ENCODE peak calls at places on chromosome 20, in six cellular contexts. F is iPS DF 19.7, K is T-cell, M is amygdala, O is A172, H is lung. V is an unnamed sample.

GRCh38 chr20:3510110-3510509 is 39.3 kb downstream of the ATRN start:
- DNase-seq in M (no peak), H (no peak), F (no peak), K (no peak), O (no peak), V (no peak)

GRCh38 chr20:1567392-1568165 is 10.1 kb upstream of the SIRPD start:
- DNase-seq in O (peak), H (no peak), K (no peak), M (no peak), F (no peak), V (no peak)

GRCh38 chr20:23205656-23206055 is 119.5 kb upstream of the CD93 start:
- DNase-seq in F (no peak), H (peak), M (peak), O (no peak), K (no peak), V (no peak)

GRCh38 chr20:34891166-34892062 is 15.0 kb downstream of the ACSS2 start:
- DNase-seq in H (no peak), M (no peak), O (peak), K (no peak), F (no peak), V (no peak)

GRCh38 chr20:62699741-62700140 is 8.9 kb upstream of the NTSR1 start:
- DNase-seq in F (no peak), O (no peak), H (no peak), K (no peak), M (no peak), V (no peak)

GRCh38 chr20:9440891-9441290 is 73.5 kb upstream of the LAMP5 start:
- DNase-seq in H (no peak), O (no peak), F (no peak), K (no peak), M (no peak), V (no peak)

GRCh38 chr20:61817061-61817460 is 248.6 kb downstream of the TAF4 start:
- DNase-seq in M (no peak), O (no peak), H (no peak), K (no peak), F (no peak), V (no peak)

GRCh38 chr20:17538517-17539170 is 7.5 kb upstream of the BFSP1 start:
- DNase-seq in F (no peak), O (peak), M (no peak), K (no peak), H (no peak), V (no peak)

GRCh38 chr20:22863881-22864280 is 171.2 kb upstream of the SSTR4 start:
- DNase-seq in K (no peak), F (no peak), H (no peak), O (no peak), M (no peak), V (no peak)

GRCh38 chr20:3194617-3195280 is 9.7 kb downstream of the DDRGK1 start:
- DNase-seq in O (no peak), M (no peak), K (no peak), F (no peak), H (no peak), V (no peak)

GRCh38 chr20:34979366-34980153 is 23.9 kb downstream of the MYH7B start:
- DNase-seq in O (no peak), F (no peak), M (no peak), H (no peak), K (no peak), V (no peak)

GRCh38 chr20:60242836-60243520 is 284.8 kb downstream of the CDH26 start:
- DNase-seq in O (peak), M (no peak), H (no peak), K (no peak), F (no peak), V (no peak)

GRCh38 chr20:14673164-14673563 is 335.8 kb upstream of the FLRT3 start:
- DNase-seq in K (no peak), F (no peak), H (no peak), M (no peak), O (no peak), V (no peak)

GRCh38 chr20:62303327-62304226 is 780 bp downstream of the ADRM1 start:
- DNase-seq in H (no peak), O (peak), F (no peak), K (no peak), M (no peak), V (no peak)

GRCh38 chr20:3223937-3224680 is 14.8 kb downstream of the ITPA start:
- DNase-seq in O (no peak), F (no peak), H (no peak), K (no peak), M (no peak), V (no peak)

GRCh38 chr20:22775671-22776139 is 191.3 kb upstream of the FOXA2 start:
- DNase-seq in F (no peak), K (no peak), M (no peak), H (no peak), O (peak), V (no peak)

GRCh38 chr20:5567644-5568043 is 182.6 kb upstream of the SHLD1 start:
- DNase-seq in H (no peak), O (no peak), F (no peak), K (no peak), M (no peak), V (no peak)

GRCh38 chr20:32804817-32805216 is 14.9 kb upstream of the MAPRE1 start:
- DNase-seq in O (no peak), M (no peak), F (no peak), K (no peak), H (no peak), V (no peak)

GRCh38 chr20:61970357-61970756 is 95.3 kb downstream of the TAF4 start:
- DNase-seq in M (no peak), O (no peak), H (no peak), F (no peak), K (no peak), V (no peak)

GRCh38 chr20:36097751-36098151 is 56.8 kb upstream of the EPB41L1 start:
- DNase-seq in M (no peak), H (no peak), K (no peak), F (peak), O (no peak), V (no peak)

V was measured in effector CD4-positive, alpha-beta T cell.